ENCODE peak calls at places on chromosome 2, in nine cellular contexts. F, N, A, E, K, Q, H, J and L are unnamed samples. For H3K9me3, the result is how much of the 10 kb centered on the place peaks cover.

GRCh38 chr2:69017876-69018275 is 4.9 kb downstream of the ANTXR1 start:
- DNase-seq in H (no peak), J (no peak), A (no peak), F (no peak), Q (peak), K (no peak), N (no peak), E (peak), L (no peak)

GRCh38 chr2:218345491-218346176 is 11.0 kb upstream of the CATIP start:
- DNase-seq in E (no peak), F (no peak), N (no peak), K (no peak), A (no peak), H (no peak), J (no peak), Q (no peak), L (peak)

GRCh38 chr2:73359915-73360697 is 25.5 kb upstream of the ALMS1 start:
- DNase-seq in K (no peak), E (peak), J (no peak), Q (no peak), A (no peak), N (no peak), F (no peak), H (no peak), L (no peak)

GRCh38 chr2:238971318-238972145 is 123.6 kb downstream of the TWIST2 start:
- DNase-seq in H (no peak), N (no peak), Q (no peak), J (no peak), A (no peak), K (peak), F (peak), E (no peak), L (no peak)

GRCh38 chr2:20091305-20091991 is 40.0 kb upstream of the LAPTM4A start:
- DNase-seq in F (peak), K (peak), N (no peak), E (peak), A (peak), H (peak), Q (peak), J (no peak), L (no peak)

GRCh38 chr2:223835701-223836532 is 1.5 kb downstream of the AP1S3 start:
- DNase-seq in A (no peak), J (no peak), H (no peak), N (no peak), Q (no peak), K (no peak), F (no peak), E (no peak), L (peak)

GRCh38 chr2:168884990-168885389 is 5.2 kb downstream of the SPC25 start:
- DNase-seq in N (no peak), Q (peak), K (no peak), J (no peak), F (no peak), A (no peak), H (no peak), E (no peak), L (no peak)

GRCh38 chr2:88667219-88667618 is 24.3 kb upstream of the RPIA start:
- DNase-seq in A (no peak), N (no peak), F (no peak), J (no peak), K (no peak), H (no peak), Q (no peak), E (no peak), L (no peak)

GRCh38 chr2:33848486-33848885 is 249.4 kb upstream of the FAM98A start:
- DNase-seq in A (no peak), H (no peak), K (no peak), E (no peak), N (no peak), Q (peak), J (no peak), F (no peak), L (no peak)

GRCh38 chr2:117349687-117350086 is 464.8 kb upstream of the DDX18 start:
- DNase-seq in E (no peak), Q (no peak), K (no peak), A (no peak), N (no peak), J (no peak), F (no peak), H (no peak), L (no peak)

GRCh38 chr2:27980242-27980641 is 89.7 kb downstream of the BABAM2 start:
- DNase-seq in K (no peak), J (peak), F (no peak), A (no peak), Q (no peak), N (no peak), E (no peak), H (no peak), L (no peak)

GRCh38 chr2:195407782-195408181 is 249.2 kb upstream of the SLC39A10 start:
- DNase-seq in A (no peak), H (no peak), Q (peak), E (no peak), K (no peak), F (no peak), N (no peak), J (no peak), L (no peak)

GRCh38 chr2:29627366-29627765 is 294.0 kb downstream of the ALK start:
- DNase-seq in K (no peak), J (no peak), Q (peak), E (peak), A (no peak), H (no peak), F (no peak), N (no peak), L (no peak)

GRCh38 chr2:11930211-11930761 is 183.9 kb downstream of the LPIN1 start:
- DNase-seq in F (no peak), H (no peak), N (peak), E (peak), Q (no peak), K (no peak), J (no peak), A (no peak), L (peak)

GRCh38 chr2:3324404-3325281 is 53.0 kb downstream of the EIPR1 start:
- DNase-seq in Q (no peak), A (no peak), K (no peak), J (no peak), N (no peak), E (no peak), H (no peak), F (no peak), L (no peak)

GRCh38 chr2:37281916-37282315 is 42.7 kb downstream of the PRKD3 start:
- DNase-seq in F (no peak), A (no peak), Q (no peak), H (no peak), N (no peak), E (no peak), J (no peak), K (no peak), L (no peak)

GRCh38 chr2:20562540-20563225 is 88.2 kb downstream of the HS1BP3 start:
- DNase-seq in J (no peak), N (no peak), H (no peak), E (peak), Q (no peak), A (no peak), K (no peak), F (no peak), L (no peak)

GRCh38 chr2:219968685-219969345 is 341.4 kb downstream of the SLC4A3 start:
- DNase-seq in F (no peak), H (no peak), A (no peak), K (no peak), N (no peak), Q (peak), J (peak), E (peak), L (no peak)
- H3K4me3 ChIP-seq in F (no peak), H (no peak), A (no peak), K (no peak), N (no peak), Q (no peak), J (no peak), E (no peak), L (no peak)

GRCh38 chr2:179686718-179687342 is 174.6 kb downstream of the ZNF385B start:
- DNase-seq in K (no peak), A (no peak), F (no peak), H (peak), J (no peak), E (no peak), N (no peak), Q (peak), L (no peak)
- H3K9me3 ChIP-seq in K (under half), A (under half), F (under half), H (under half), J (under half), E (under half), N (under half), Q (under half), L (under half)

GRCh38 chr2:207692206-207693065 is 19.0 kb upstream of the CCNYL1 start:
- DNase-seq in Q (peak), K (no peak), E (peak), J (peak), A (no peak), N (peak), H (no peak), F (no peak), L (peak)
- TF ChIP-seq CTCF in Q (peak), K (no peak), E (peak), J (peak), A (peak), N (peak), H (no peak), F (no peak), L (no peak)

GRCh38 chr2:96866586-96866985 is 3.3 kb downstream of the SEMA4C start:
- DNase-seq in A (no peak), Q (no peak), N (no peak), E (no peak), H (no peak), K (no peak), J (no peak), F (no peak), L (no peak)
- H3K4me3 ChIP-seq in A (peak), Q (no peak), N (no peak), E (no peak), H (no peak), K (peak), J (no peak), F (no peak), L (no peak)